ENCODE peak calls at places on chromosomes 5 and 9, in eight cellular contexts. X, G, T, W, C, O, V and U are unnamed samples.

GRCh38 chr9:72292874-72293607 is 72.0 kb downstream of the ZFAND5 start:
- DNase-seq in O (peak), T (peak), V (peak), C (no peak), X (no peak), G (no peak), W (no peak), U (peak)

GRCh38 chr9:72952914-72953313 is at the start of gene ALDH1A1:
- DNase-seq in C (peak), O (peak), W (no peak), X (no peak), T (peak), G (no peak), V (no peak), U (no peak)

GRCh38 chr5:153275697-153276096 is 214.8 kb upstream of the GRIA1 start:
- DNase-seq in G (no peak), X (no peak), T (no peak), O (no peak), V (no peak), W (no peak), C (no peak), U (no peak)

GRCh38 chr5:69300537-69301203 is 31.9 kb downstream of the CCDC125 start:
- DNase-seq in V (no peak), G (no peak), O (no peak), C (no peak), T (peak), W (no peak), X (no peak), U (no peak)

GRCh38 chr5:149153751-149154610 is 12.7 kb downstream of the ABLIM3 start:
- DNase-seq in W (no peak), X (no peak), C (no peak), O (peak), T (peak), V (no peak), G (no peak), U (peak)

GRCh38 chr5:110514030-110514429 is 212.4 kb downstream of the TMEM232 start:
- DNase-seq in T (no peak), G (no peak), W (no peak), V (no peak), C (no peak), O (no peak), X (no peak), U (no peak)

GRCh38 chr9:116323571-116323970 is 170.0 kb downstream of the PAPPA start:
- DNase-seq in V (no peak), W (no peak), O (no peak), C (no peak), X (no peak), G (no peak), T (peak), U (no peak)

GRCh38 chr9:114677418-114677817 is 4.6 kb downstream of the TEX48 start:
- DNase-seq in O (peak), G (peak), X (no peak), W (no peak), T (peak), C (no peak), V (peak), U (peak)

GRCh38 chr5:5179079-5179478 is 38.9 kb downstream of the ADAMTS16 start:
- DNase-seq in W (no peak), V (no peak), X (no peak), T (no peak), O (no peak), G (no peak), C (peak), U (no peak)

GRCh38 chr9:110058304-110058953 is 149.5 kb downstream of the C9orf152 start:
- DNase-seq in C (peak), X (peak), W (peak), T (peak), O (peak), V (no peak), G (no peak), U (no peak)

GRCh38 chr9:128920381-128921058 is at the start of gene PHYHD1:
- DNase-seq in X (no peak), O (peak), T (peak), C (peak), W (no peak), G (no peak), V (no peak), U (peak)

GRCh38 chr9:80157561-80157983 is 585.8 kb downstream of the TLE4 start:
- DNase-seq in V (no peak), W (no peak), G (no peak), O (peak), X (no peak), T (peak), C (no peak), U (no peak)

GRCh38 chr9:96508227-96508940 is 58.4 kb downstream of the HABP4 start:
- DNase-seq in V (no peak), T (no peak), X (no peak), C (no peak), O (no peak), G (no peak), W (no peak), U (no peak)

GRCh38 chr9:15087031-15087417 is 176.8 kb upstream of the FREM1 start:
- DNase-seq in O (peak), G (no peak), T (no peak), W (no peak), V (no peak), C (no peak), X (no peak), U (peak)

GRCh38 chr5:10537614-10538013 is 26.3 kb upstream of the ANKRD33B start:
- DNase-seq in C (no peak), O (no peak), V (no peak), W (no peak), X (peak), G (no peak), T (no peak), U (no peak)

GRCh38 chr9:114759512-114759911 is 46.3 kb downstream of the TNFSF15 start:
- DNase-seq in G (no peak), C (no peak), T (no peak), O (no peak), V (no peak), W (no peak), X (no peak), U (no peak)

GRCh38 chr5:120465281-120465961 is 1.3 kb downstream of the PRR16 start:
- DNase-seq in T (peak), C (peak), G (peak), X (no peak), O (peak), W (no peak), V (no peak), U (peak)

GRCh38 chr9:35495984-35496383 is 6.1 kb downstream of the RUSC2 start:
- DNase-seq in T (no peak), W (no peak), C (no peak), G (no peak), X (no peak), O (no peak), V (no peak), U (no peak)

GRCh38 chr9:35791321-35791921 is at the start of gene NPR2:
- DNase-seq in T (no peak), W (no peak), C (peak), O (peak), V (no peak), G (no peak), X (no peak), U (peak)

GRCh38 chr5:131008329-131008728 is 156.7 kb downstream of the HINT1 start:
- DNase-seq in C (no peak), X (no peak), O (no peak), W (no peak), V (no peak), T (no peak), G (no peak), U (no peak)

GRCh38 chr9:93955356-93956182 is 414 bp upstream of the BARX1 start:
- DNase-seq in X (no peak), W (peak), C (peak), T (peak), O (no peak), V (no peak), G (no peak), U (peak)

GRCh38 chr5:88063813-88064212 is 204.8 kb downstream of the TMEM161B start:
- DNase-seq in W (no peak), T (no peak), C (no peak), G (no peak), O (no peak), V (no peak), X (no peak), U (no peak)

GRCh38 chr5:3303777-3304176 is 291.9 kb upstream of the IRX1 start:
- DNase-seq in V (no peak), X (no peak), T (no peak), G (no peak), W (no peak), C (no peak), O (no peak), U (peak)

GRCh38 chr5:68251386-68251785 is 35.8 kb downstream of the PIK3R1 start:
- DNase-seq in O (peak), X (peak), V (no peak), W (peak), C (peak), G (no peak), T (peak), U (no peak)

GRCh38 chr5:14153932-14154646 is 10.9 kb downstream of the TRIO start:
- DNase-seq in G (no peak), V (no peak), X (no peak), C (peak), W (no peak), T (peak), O (peak), U (peak)

GRCh38 chr5:81194633-81195333 is 38.3 kb upstream of the CKMT2 start:
- DNase-seq in W (peak), G (peak), O (peak), T (peak), V (peak), C (peak), X (peak), U (peak)

GRCh38 chr5:111278824-111279504 is 54.8 kb downstream of the CAMK4 start:
- DNase-seq in V (no peak), O (peak), C (peak), G (no peak), W (peak), T (peak), X (peak), U (peak)

GRCh38 chr5:170278611-170279500 is 18.7 kb downstream of the LCP2 start:
- DNase-seq in O (no peak), X (peak), T (no peak), C (no peak), V (no peak), G (no peak), W (peak), U (no peak)

GRCh38 chr9:107491081-107492053 is 1.8 kb upstream of the KLF4 start:
- DNase-seq in W (no peak), X (no peak), C (peak), G (no peak), V (no peak), T (peak), O (no peak), U (peak)

GRCh38 chr5:157961176-157961575 is 102.2 kb upstream of the CLINT1 start:
- DNase-seq in O (no peak), C (no peak), X (no peak), G (no peak), W (no peak), T (peak), V (no peak), U (no peak)

GRCh38 chr9:133497443-133497842 is 18.5 kb upstream of the SLC2A6 start:
- DNase-seq in O (no peak), G (no peak), T (no peak), W (no peak), V (no peak), C (no peak), X (no peak), U (no peak)

GRCh38 chr9:36400332-36401178 is 486 bp upstream of the RNF38 start:
- DNase-seq in C (peak), G (peak), X (peak), O (peak), V (peak), W (peak), T (peak), U (peak)

GRCh38 chr5:83827111-83827541 is 106.5 kb upstream of the HAPLN1 start:
- DNase-seq in W (no peak), X (no peak), G (no peak), C (no peak), T (no peak), V (no peak), O (peak), U (peak)

GRCh38 chr9:93898502-93899426 is 56.4 kb downstream of the BARX1 start:
- DNase-seq in X (no peak), T (no peak), C (peak), G (no peak), O (no peak), V (no peak), W (no peak), U (no peak)

GRCh38 chr5:88875609-88876234 is 7.3 kb downstream of the MEF2C start:
- DNase-seq in C (no peak), G (no peak), X (no peak), V (no peak), O (no peak), T (peak), W (no peak), U (peak)